ENCODE peak calls at places on chromosomes 1 and 21, in four cellular contexts. X is WTC11, C is cardiac muscle cell, O is AG09309. I is an unnamed sample.

GRCh38 chr1:40392206-40392605 is 18.7 kb downstream of the SMAP2 start:
- DNase-seq in X (no peak), C (peak; percentile 80), O (peak; percentile 63), I (no peak)

GRCh38 chr1:44664730-44665370 is 9.4 kb downstream of the TMEM53 start:
- DNase-seq in X (no peak), C (no peak), O (no peak), I (no peak)

GRCh38 chr1:237186733-237187132 is 144.7 kb downstream of the RYR2 start:
- DNase-seq in X (no peak), C (no peak), O (no peak), I (no peak)

GRCh38 chr1:168485048-168485447 is 58.7 kb downstream of the XCL2 start:
- DNase-seq in X (no peak), C (peak; percentile 79), O (no peak), I (no peak)

GRCh38 chr1:217048104-217048707 is 325.0 kb upstream of the ESRRG start:
- DNase-seq in X (peak; percentile 77), C (peak; percentile 21), O (no peak), I (peak; percentile 44)

GRCh38 chr1:16063921-16064320 is 9.5 kb downstream of the FAM131C start:
- DNase-seq in X (no peak), C (no peak), O (no peak), I (peak; percentile 57)

GRCh38 chr1:81179239-81179638 is 621.5 kb upstream of the ADGRL2 start:
- DNase-seq in X (no peak), C (peak; percentile 78), O (peak; percentile 37), I (no peak)

GRCh38 chr1:228940526-228940925 is 205.2 kb downstream of the RHOU start:
- DNase-seq in X (no peak), C (no peak), O (no peak), I (no peak)

GRCh38 chr21:16713331-16714114 is 799.3 kb upstream of the CXADR start:
- DNase-seq in X (no peak), C (peak; percentile 32), O (peak; percentile 10), I (no peak)

GRCh38 chr1:68624233-68624632 is 127.4 kb upstream of the DEPDC1 start:
- DNase-seq in X (no peak), C (peak; percentile 83), O (no peak), I (no peak)

GRCh38 chr1:61604684-61605083 is 120.3 kb downstream of the TM2D1 start:
- DNase-seq in X (no peak), C (no peak), O (no peak), I (no peak)

GRCh38 chr1:18320051-18320450 is 160.7 kb upstream of the KLHDC7A start:
- DNase-seq in X (no peak), C (no peak), O (no peak), I (no peak)

GRCh38 chr1:225748479-225748878 is 29.1 kb upstream of the SRP9 start:
- DNase-seq in X (no peak), C (no peak), O (no peak), I (no peak)

GRCh38 chr1:24901791-24902470 is 28.1 kb downstream of the RUNX3 start:
- DNase-seq in X (no peak), C (no peak), O (no peak), I (no peak)

GRCh38 chr1:43267818-43268425 is 1.9 kb upstream of the TMEM125 start:
- DNase-seq in X (no peak), C (no peak), O (no peak), I (no peak)

GRCh38 chr21:45078877-45079281 is 4.5 kb downstream of the ADARB1 start:
- DNase-seq in X (no peak), C (peak; percentile 93), O (peak; percentile 72), I (no peak)

GRCh38 chr1:115266729-115267421 is 71.2 kb downstream of the NGF start:
- DNase-seq in X (no peak), C (peak; percentile 48), O (no peak), I (no peak)

GRCh38 chr1:160046494-160047115 is 14.8 kb upstream of the PIGM start:
- DNase-seq in X (peak; percentile 61), C (peak; percentile 62), O (no peak), I (peak; percentile 57)

GRCh38 chr1:12245116-12245515 is 15.3 kb downstream of the VPS13D start:
- DNase-seq in X (no peak), C (peak; percentile 58), O (no peak), I (no peak)

GRCh38 chr1:180670681-180671080 is 38.9 kb downstream of the XPR1 start:
- DNase-seq in X (no peak), C (no peak), O (no peak), I (no peak)

GRCh38 chr1:111417755-111418154 is 9.8 kb downstream of the OVGP1 start:
- DNase-seq in X (no peak), C (no peak), O (no peak), I (no peak)

GRCh38 chr1:17280894-17281293 is 27.1 kb upstream of the PADI4 start:
- DNase-seq in X (no peak), C (no peak), O (no peak), I (no peak)

GRCh38 chr1:208536176-208536575 is 292.0 kb upstream of the PLXNA2 start:
- DNase-seq in X (no peak), C (no peak), O (no peak), I (no peak)

GRCh38 chr21:25862596-25862995 is 127.8 kb downstream of the GABPA start:
- DNase-seq in X (peak; percentile 17), C (peak; percentile 56), O (no peak), I (no peak)

GRCh38 chr1:85319488-85319887 is 43.1 kb upstream of the BCL10 start:
- DNase-seq in X (no peak), C (no peak), O (no peak), I (no peak)

GRCh38 chr1:60589916-60590315 is 492.4 kb upstream of the NFIA start:
- DNase-seq in X (no peak), C (peak; percentile 32), O (no peak), I (no peak)

GRCh38 chr1:240539700-240540414 is 72.1 kb downstream of the GREM2 start:
- DNase-seq in X (no peak), C (no peak), O (no peak), I (no peak)

GRCh38 chr1:12143631-12144155 is 23.1 kb upstream of the TNFRSF1B start:
- DNase-seq in X (no peak), C (peak; percentile 98), O (peak; percentile 91), I (no peak)

GRCh38 chr1:22210176-22210575 is 67.3 kb upstream of the WNT4 start:
- DNase-seq in X (no peak), C (no peak), O (no peak), I (peak; percentile 17)

GRCh38 chr1:22206551-22207125 is 63.7 kb upstream of the WNT4 start:
- DNase-seq in X (no peak), C (no peak), O (no peak), I (no peak)

GRCh38 chr1:22208973-22209378 is 66.1 kb upstream of the WNT4 start:
- DNase-seq in X (no peak), C (no peak), O (no peak), I (peak; percentile 17)

GRCh38 chr1:22207605-22208264 is 64.8 kb upstream of the WNT4 start:
- DNase-seq in X (no peak), C (no peak), O (no peak), I (peak; percentile 30)

GRCh38 chr1:22208265-22208972 is 65.5 kb upstream of the WNT4 start:
- DNase-seq in X (no peak), C (no peak), O (no peak), I (peak; percentile 69)
- TF ChIP-seq CTCF in X (no peak), C (no peak), O (no peak), I (no peak)

GRCh38 chr1:9233241-9233941 is 1.2 kb upstream of the H6PD start:
- DNase-seq in X (no peak), C (peak; percentile 99), O (peak; percentile 88), I (no peak)
- TF ChIP-seq CTCF in X (no peak), C (peak; percentile 32), O (peak; percentile 2), I (no peak)

GRCh38 chr21:42466700-42467612 is 29.1 kb downstream of the RSPH1 start:
- DNase-seq in X (no peak), C (peak; percentile 37), O (no peak), I (no peak)
- TF ChIP-seq CTCF in X (no peak), C (peak; percentile 23), O (peak; percentile 28), I (no peak)

DNA sequence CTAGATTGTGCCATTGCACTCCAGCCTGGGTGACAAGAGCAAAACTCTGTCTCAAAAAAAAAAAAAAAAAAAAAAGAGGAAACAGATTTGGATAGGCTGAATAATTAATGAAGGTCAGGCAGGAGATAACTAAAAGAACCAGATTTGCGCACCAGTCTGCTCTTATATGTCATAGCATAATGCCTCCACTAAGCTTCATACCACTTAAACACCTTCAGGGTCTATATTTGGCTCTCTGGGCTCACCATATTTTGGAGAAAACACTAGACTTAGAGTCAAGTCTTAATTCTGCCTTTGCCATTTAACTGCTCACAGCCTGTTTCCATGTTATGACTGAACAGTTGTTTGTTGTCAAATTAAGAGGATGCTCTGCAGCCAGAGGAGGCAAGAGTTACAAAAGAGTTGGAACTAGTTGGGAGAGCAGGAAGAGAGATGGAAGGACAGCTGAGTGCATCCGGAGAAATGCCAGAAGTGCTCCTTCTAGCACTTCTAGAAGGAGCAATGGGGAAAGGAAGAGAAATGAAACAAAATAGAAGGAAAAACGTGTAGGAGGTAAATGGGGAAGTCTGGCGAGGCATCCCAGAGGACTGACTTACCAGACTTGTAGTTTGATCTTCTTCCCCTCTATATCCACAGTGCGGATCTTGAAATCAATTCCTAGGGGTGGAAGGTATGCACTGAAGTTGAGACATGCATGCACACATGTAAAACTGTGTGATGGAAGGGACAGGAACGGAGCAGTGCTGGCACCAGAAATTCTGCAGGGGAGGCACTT is 1.8 kb downstream of the RAB13 start:
- DNase-seq in X (no peak), C (no peak), O (no peak), I (no peak)
- TF ChIP-seq CTCF in X (no peak), C (no peak), O (no peak), I (no peak)

GRCh38 chr1:66436378-66437135 is 97.4 kb upstream of the SGIP1 start:
- DNase-seq in X (no peak), C (peak; percentile 70), O (peak; percentile 88), I (no peak)
- TF ChIP-seq CTCF in X (no peak), C (peak; percentile 51), O (peak; percentile 75), I (no peak)

GRCh38 chr1:161486806-161487482 is 18.3 kb upstream of the FCGR2A start:
- DNase-seq in X (no peak), C (peak; percentile 78), O (peak; percentile 31), I (no peak)
- TF ChIP-seq CTCF in X (peak; percentile 77), C (peak; percentile 70), O (peak; percentile 68), I (peak; percentile 87)

GRCh38 chr1:232793944-232794343 is 11.3 kb upstream of the MAP10 start:
- DNase-seq in X (no peak), C (peak; percentile 35), O (peak; percentile 70), I (no peak)
- TF ChIP-seq CTCF in X (no peak), C (no peak), O (peak; percentile 52), I (no peak)

GRCh38 chr1:224051086-224051406 is 62.9 kb upstream of the FBXO28 start:
- DNase-seq in X (no peak), C (no peak), O (no peak), I (no peak)
- TF ChIP-seq CTCF in X (no peak), C (no peak), O (no peak), I (peak; percentile 63)

I was measured in glutamatergic neuron.